ENCODE peak calls at places on chromosomes 16 and 17, in four cellular contexts. K is uterus, A is tibial artery, J is cardiac muscle cell. Z is an unnamed sample. For H3K27me3, the result is how much of the 10 kb centered on the place peaks cover.

GRCh38 chr17:2883544-2884203 is 87.4 kb downstream of the RAP1GAP2 start:
- DNase-seq in A (no peak), K (no peak), J (peak), Z (peak)

GRCh38 chr16:67100569-67101300 is 9.0 kb upstream of the PHAF1 start:
- DNase-seq in A (no peak), K (no peak), J (peak), Z (peak)

GRCh38 chr17:81306898-81307510 is 11.9 kb upstream of the SLC38A10 start:
- DNase-seq in A (no peak), K (no peak), J (no peak), Z (no peak)

GRCh38 chr16:74954763-74955162 is 30.2 kb downstream of the WDR59 start:
- DNase-seq in A (no peak), J (no peak), K (no peak), Z (no peak)

GRCh38 chr17:12024332-12024731 is 3.7 kb downstream of the MAP2K4 start:
- DNase-seq in K (no peak), J (peak), A (no peak), Z (no peak)

GRCh38 chr16:57386381-57386951 is 14.2 kb downstream of the CX3CL1 start:
- DNase-seq in A (no peak), J (peak), K (no peak), Z (no peak)

GRCh38 chr17:3770471-3770870 is 30.5 kb downstream of the ITGAE start:
- DNase-seq in J (no peak), A (no peak), K (no peak), Z (peak)

GRCh38 chr17:62628845-62629555 is 1.5 kb downstream of the MRC2 start:
- DNase-seq in K (peak), J (peak), A (no peak), Z (peak)

GRCh38 chr17:33521784-33522183 is 228.7 kb upstream of the ASIC2 start:
- DNase-seq in J (no peak), A (no peak), K (no peak), Z (peak)

DNA sequence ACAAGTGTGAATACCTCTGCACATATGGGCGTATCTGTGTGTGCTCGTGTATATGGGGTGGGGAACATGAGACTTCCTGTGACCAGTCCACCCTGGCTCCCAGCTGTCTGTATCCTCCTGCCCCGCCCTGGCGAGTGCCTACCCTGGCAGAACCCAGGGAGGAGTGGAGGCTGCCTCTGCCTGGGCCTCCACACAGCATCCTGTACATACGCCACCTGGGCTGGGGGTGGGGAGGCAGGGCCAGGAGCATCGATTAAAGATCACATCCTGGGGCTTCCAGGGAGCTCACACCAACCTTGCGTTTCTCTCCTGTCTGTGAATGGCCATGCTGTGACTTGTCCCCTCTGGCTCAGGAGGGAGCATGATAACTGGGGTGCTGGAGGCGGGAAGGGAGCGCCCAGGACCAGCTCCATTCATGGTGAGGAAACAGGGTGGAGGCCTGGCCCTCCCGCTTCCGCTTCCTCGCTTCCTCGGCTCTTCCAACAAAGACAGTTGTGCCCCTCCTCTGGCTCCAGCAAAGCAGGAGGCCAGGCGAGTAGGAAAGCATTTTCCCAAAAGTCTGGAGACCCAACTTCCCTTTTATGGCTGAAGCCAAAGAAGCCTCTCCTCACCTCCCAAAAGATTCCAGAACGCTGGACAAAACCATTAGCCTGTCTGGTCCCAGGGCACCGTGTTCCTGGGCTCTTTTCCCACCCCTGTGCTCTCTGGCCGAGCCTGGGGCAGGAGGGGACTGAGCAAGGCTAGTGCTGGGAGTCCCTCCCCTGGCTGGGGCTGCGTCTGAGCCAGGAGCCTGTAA is 23.0 kb downstream of the ADAM11 start:
- DNase-seq in A (no peak), J (peak), K (peak), Z (peak)
- H3K4me3 ChIP-seq in A (no peak), J (no peak), K (no peak), Z (no peak)

GRCh38 chr17:36030949-36031348 is 13.2 kb upstream of the CCL23 start:
- DNase-seq in K (no peak), A (no peak), J (no peak), Z (no peak)

GRCh38 chr17:36024440-36024839 is 6.7 kb upstream of the CCL23 start:
- DNase-seq in K (no peak), A (no peak), J (no peak), Z (no peak)

DNA sequence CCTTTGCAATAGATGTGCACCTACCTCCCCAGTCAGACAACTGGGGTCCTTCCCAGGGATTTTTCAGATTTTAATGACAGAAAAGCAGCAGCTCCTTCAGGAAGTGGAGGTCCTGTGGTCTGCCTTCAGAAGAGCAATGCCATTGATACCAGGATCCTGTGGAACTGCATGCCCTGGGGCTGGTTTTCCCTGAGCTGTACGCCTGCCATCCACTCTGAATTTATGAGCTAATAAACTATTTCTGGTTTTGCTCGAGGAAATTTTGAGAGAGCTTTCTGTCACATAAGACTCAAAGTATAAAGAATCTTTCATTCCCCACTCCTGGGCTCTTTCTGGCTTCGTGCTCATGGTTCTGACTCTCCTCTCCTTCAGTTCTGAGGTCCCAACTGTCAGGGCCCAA is 10.0 kb upstream of the CCL23 start:
- DNase-seq in A (no peak), K (no peak), J (no peak), Z (no peak)
- H3K27me3 ChIP-seq in A (under half), K (under half), J (under half), Z (under half)

GRCh38 chr17:73191443-73192218 is 1.2 kb upstream of the COG1 start:
- DNase-seq in A (peak), J (peak), K (peak), Z (peak)
- H3K4me3 ChIP-seq in A (peak), J (peak), K (peak), Z (peak)

GRCh38 chr17:59346341-59346740 is 14.9 kb downstream of the YPEL2 start:
- DNase-seq in A (no peak), K (no peak), J (no peak), Z (no peak)

GRCh38 chr17:59342681-59343127 is 11.2 kb downstream of the YPEL2 start:
- DNase-seq in K (no peak), A (no peak), J (no peak), Z (no peak)

GRCh38 chr17:59347975-59348391 is 16.5 kb downstream of the YPEL2 start:
- DNase-seq in J (no peak), A (no peak), K (no peak), Z (no peak)

GRCh38 chr17:59346876-59347407 is 15.5 kb downstream of the YPEL2 start:
- DNase-seq in K (no peak), J (no peak), A (no peak), Z (no peak)

GRCh38 chr17:59345476-59345875 is 14.0 kb downstream of the YPEL2 start:
- DNase-seq in K (no peak), A (no peak), J (no peak), Z (no peak)
- H3K27me3 ChIP-seq in K (under half), A (under half), J (under half), Z (under half)

GRCh38 chr16:19396555-19397011 is 21.1 kb upstream of the TMC5 start:
- DNase-seq in J (no peak), A (no peak), K (no peak), Z (no peak)
- H3K4me3 ChIP-seq in J (no peak), A (no peak), K (no peak), Z (no peak)

DNA sequence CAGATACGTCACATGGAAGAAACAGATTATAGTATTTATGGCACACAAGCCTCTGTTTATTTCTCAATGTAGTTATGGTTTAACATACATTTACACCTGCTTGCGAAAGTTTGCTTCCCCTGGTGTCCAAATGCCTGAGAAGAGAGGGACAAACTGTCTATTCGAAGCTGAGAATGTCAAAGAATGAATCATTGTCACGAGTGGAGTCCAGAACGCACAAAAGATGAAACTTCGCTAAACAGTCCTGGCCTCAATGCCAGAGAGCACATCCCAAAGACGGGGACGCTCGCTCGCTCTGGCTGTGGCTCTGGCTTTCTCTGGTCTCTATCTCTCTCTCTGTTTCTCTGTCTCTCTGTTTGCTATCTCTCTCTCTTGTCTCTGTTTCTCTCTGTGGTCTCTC is 298.8 kb downstream of the FOXL1 start:
- DNase-seq in J (no peak), K (no peak), A (no peak), Z (no peak)
- H3K27me3 ChIP-seq in J (under half), K (under half), A (under half), Z (under half)

GRCh38 chr17:38676706-38677504 is 2.1 kb upstream of the EPOP start:
- DNase-seq in J (peak), K (peak), A (peak), Z (peak)

GRCh38 chr17:38674013-38674748 is 576 bp downstream of the EPOP start:
- DNase-seq in A (no peak), J (no peak), K (peak), Z (no peak)

GRCh38 chr17:38672788-38673713 is 1.7 kb downstream of the EPOP start:
- DNase-seq in A (no peak), J (no peak), K (no peak), Z (peak)

GRCh38 chr17:38673714-38674012 is 1.1 kb downstream of the EPOP start:
- DNase-seq in K (peak), J (peak), A (no peak), Z (peak)

DNA sequence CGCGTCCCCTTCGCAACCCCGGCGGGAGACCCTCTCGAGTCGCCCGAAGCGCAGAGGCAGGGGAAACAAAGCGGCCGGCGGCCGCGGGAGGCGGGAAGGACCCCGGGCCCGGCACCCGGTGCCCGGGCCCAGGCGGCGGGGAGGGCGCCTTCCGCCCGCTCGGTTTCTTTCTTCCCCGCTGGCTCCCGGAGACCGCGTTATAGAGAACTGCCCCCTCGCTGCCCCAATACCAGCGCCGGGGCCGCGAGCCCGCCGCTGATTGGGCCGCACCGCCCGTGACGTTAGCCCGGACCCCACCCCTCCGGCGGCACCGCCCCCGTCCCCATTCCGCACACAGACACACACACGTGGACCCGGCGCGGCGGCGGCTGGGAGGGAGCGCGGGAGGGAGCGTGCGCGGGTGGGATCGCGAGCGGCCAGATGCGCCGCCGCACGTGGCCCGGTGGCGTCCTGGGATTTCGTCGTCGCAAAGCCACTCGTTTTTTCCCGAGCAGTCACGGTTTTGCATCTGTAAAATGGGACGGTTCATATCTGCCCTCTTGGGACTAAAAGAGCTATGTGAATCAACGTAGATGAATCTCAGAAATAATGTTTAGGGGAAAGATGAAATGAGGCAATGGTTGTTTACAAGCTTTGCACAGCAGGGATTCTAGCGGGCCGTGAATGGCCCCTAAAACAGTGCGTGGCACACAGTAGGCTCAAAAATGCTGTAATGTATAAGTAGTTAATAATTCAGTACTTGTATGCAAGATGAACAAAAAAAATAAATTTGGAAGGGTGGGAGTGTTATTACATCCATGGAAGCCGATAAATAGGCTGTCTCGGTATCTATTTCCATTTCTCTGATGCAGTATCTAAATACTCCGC is at the start of gene EPOP:
- DNase-seq in A (peak), K (peak), J (peak), Z (peak)
- H3K4me3 ChIP-seq in A (peak), K (peak), J (peak), Z (peak)

GRCh38 chr17:18947866-18948265 is 4.1 kb upstream of the SLC5A10 start:
- DNase-seq in K (no peak), J (no peak), A (no peak), Z (peak)

GRCh38 chr17:18951941-18952842 is at the start of gene SLC5A10:
- DNase-seq in K (no peak), J (no peak), A (no peak), Z (peak)

GRCh38 chr17:18950944-18951905 is 740 bp upstream of the SLC5A10 start:
- DNase-seq in A (no peak), K (no peak), J (no peak), Z (no peak)

GRCh38 chr17:18948476-18949006 is 3.4 kb upstream of the SLC5A10 start:
- DNase-seq in K (no peak), A (no peak), J (no peak), Z (no peak)

GRCh38 chr17:18949566-18949965 is 2.4 kb upstream of the SLC5A10 start:
- DNase-seq in J (peak), A (no peak), K (no peak), Z (peak)
- H3K27me3 ChIP-seq in J (under half), A (under half), K (under half), Z (under half)

Z was measured in H7.